ENCODE peak calls at places on chromosomes 13 and 19, in four cellular contexts. Y is transverse colon, Q is suprapubic skin, H is Panc1. V is an unnamed sample.
A peak's percentile ranks its signal among the peaks of the same experiment; 100 is the strongest.

GRCh38 chr13:113209880-113210421 is 538 bp downstream of the CUL4A start:
- DNase-seq in Y (peak; percentile 76), Q (peak; percentile 88), H (no peak), V (peak; percentile 55)

GRCh38 chr19:5690955-5691204 is 785 bp downstream of the RPL36 start:
- DNase-seq in Y (peak; percentile 45), Q (no peak), H (no peak), V (no peak)

GRCh38 chr13:45751882-45752281 is 49.8 kb downstream of the CBY2 start:
- DNase-seq in Y (no peak), Q (no peak), H (no peak), V (no peak)

GRCh38 chr19:33883869-33884519 is 87.3 kb downstream of the KCTD15 start:
- DNase-seq in Y (no peak), Q (no peak), H (no peak), V (peak; percentile 32)

GRCh38 chr13:76512676-76513277 is 373.4 kb downstream of the KCTD12 start:
- DNase-seq in Y (no peak), Q (no peak), H (no peak), V (no peak)

GRCh38 chr13:30696278-30697176 is 38.8 kb upstream of the ALOX5AP start:
- DNase-seq in Y (peak; percentile 25), Q (no peak), H (no peak), V (no peak)

GRCh38 chr19:38373907-38374331 is 452 bp upstream of the PSMD8 start:
- DNase-seq in Y (no peak), Q (no peak), H (no peak), V (no peak)

GRCh38 chr13:43786472-43786765 is 353 bp downstream of the ENOX1 start:
- DNase-seq in Y (no peak), Q (peak; percentile 79), H (no peak), V (no peak)

GRCh38 chr13:41007359-41008118 is 11.6 kb downstream of the ELF1 start:
- DNase-seq in Y (no peak), Q (no peak), H (no peak), V (no peak)

GRCh38 chr19:9836021-9836420 is 903 bp downstream of the PIN1 start:
- DNase-seq in Y (no peak), Q (no peak), H (no peak), V (no peak)
- H3K4me3 ChIP-seq in Y (peak overlapping the region; percentile 62), Q (peak overlapping the region; percentile 87), H (peak overlapping the region; percentile 73), V (peak overlapping the region; percentile 86)

GRCh38 chr13:67916650-67917049 is 686.5 kb upstream of the PCDH9 start:
- DNase-seq in Y (no peak), Q (no peak), H (no peak), V (no peak)

GRCh38 chr13:67914535-67914934 is 684.4 kb upstream of the PCDH9 start:
- DNase-seq in Y (no peak), Q (no peak), H (no peak), V (no peak)
- TF ChIP-seq POLR2AphosphoS5 in Y (no peak), Q (no peak), H (no peak), V (no peak)

DNA sequence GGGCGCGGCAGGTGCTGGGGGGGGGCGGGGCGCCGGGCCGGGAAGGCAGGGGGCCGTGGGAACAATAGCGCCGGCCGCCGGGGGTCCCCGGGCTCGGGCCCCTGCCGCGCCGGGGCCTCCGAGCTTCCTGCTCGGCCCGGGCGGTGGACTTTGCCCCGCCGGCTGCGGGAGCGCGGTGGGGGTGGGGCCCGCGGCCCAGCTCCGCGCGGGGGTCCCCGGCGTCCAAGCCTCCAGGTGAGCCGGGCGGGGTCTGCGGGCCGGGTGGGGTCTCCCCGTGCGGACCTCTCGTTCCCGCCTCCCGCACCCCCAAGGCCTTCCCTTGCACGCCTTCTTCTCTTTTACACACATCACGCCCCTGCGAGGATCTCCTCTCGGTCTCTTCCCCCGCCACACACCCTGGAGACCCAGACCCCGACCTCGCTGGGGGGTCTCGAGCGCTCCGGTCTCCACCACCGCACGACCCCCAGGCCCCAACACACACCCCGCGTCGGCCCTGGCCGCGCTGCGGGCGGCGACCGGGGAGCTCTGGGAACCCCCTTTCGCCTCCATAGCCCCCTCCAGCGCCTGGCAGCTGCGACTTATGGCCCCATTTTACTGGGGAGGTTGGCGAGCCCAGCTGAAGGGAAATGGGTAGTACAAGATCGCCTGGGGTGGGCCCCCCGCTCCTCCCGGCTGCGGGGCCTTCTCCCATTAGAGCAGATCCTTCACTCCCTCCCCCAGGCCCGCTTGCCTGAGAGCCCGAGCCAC is 701 bp downstream of the CAMSAP3 start:
- DNase-seq in Y (peak; percentile 36), Q (no peak), H (no peak), V (no peak)
- H3K4me3 ChIP-seq in Y (peak overlapping the region; percentile 2), Q (peak overlapping the region; percentile 56), H (peak overlapping the region; percentile 15), V (peak overlapping the region; percentile 87)

GRCh38 chr19:49676690-49677231 is 310 bp upstream of the PRMT1 start:
- DNase-seq in Y (peak; percentile 100), Q (peak; percentile 100), H (peak; percentile 97), V (peak; percentile 100)
- TF ChIP-seq POLR2AphosphoS5 in Y (no peak), Q (no peak), H (no peak), V (no peak)

GRCh38 chr13:24506698-24507335 is 5.8 kb downstream of the PARP4 start:
- DNase-seq in Y (no peak), Q (no peak), H (no peak), V (no peak)

GRCh38 chr13:24505256-24505655 is 7.3 kb downstream of the PARP4 start:
- DNase-seq in Y (no peak), Q (no peak), H (no peak), V (no peak)

GRCh38 chr13:24502567-24503375 is 9.8 kb downstream of the PARP4 start:
- DNase-seq in Y (peak; percentile 62), Q (no peak), H (no peak), V (no peak)

GRCh38 chr13:24503376-24503690 is 9.2 kb downstream of the PARP4 start:
- DNase-seq in Y (peak; percentile 39), Q (no peak), H (no peak), V (no peak)

GRCh38 chr13:24505756-24506155 is 6.8 kb downstream of the PARP4 start:
- DNase-seq in Y (no peak), Q (no peak), H (no peak), V (no peak)
- H3K4me3 ChIP-seq in Y (no peak overlapping the region), Q (no peak overlapping the region), H (no peak overlapping the region), V (no peak overlapping the region)

DNA sequence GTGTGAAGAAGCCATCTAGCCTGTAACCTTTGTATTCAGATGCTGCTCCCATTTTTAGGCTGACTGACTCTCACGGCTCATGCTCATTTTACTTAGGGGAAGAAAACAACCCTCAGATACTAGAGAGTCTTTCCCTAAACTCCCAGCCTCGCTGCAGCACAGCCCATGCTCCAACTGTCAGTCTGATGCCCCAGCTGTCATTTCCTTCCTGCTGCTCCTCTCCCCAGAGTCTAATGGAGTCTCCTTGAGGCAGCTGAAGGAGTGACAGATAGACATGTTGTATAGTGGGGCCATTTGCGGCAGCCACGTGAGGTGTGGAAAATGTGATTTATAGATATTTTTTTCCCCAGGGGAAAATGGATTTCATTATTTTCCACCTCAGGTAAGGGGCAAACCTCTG is 59.2 kb upstream of the OLFM4 start:
- DNase-seq in Y (no peak), Q (no peak), H (no peak), V (no peak)
- TF ChIP-seq POLR2AphosphoS5 in Y (no peak), Q (no peak), H (no peak), V (no peak)

DNA sequence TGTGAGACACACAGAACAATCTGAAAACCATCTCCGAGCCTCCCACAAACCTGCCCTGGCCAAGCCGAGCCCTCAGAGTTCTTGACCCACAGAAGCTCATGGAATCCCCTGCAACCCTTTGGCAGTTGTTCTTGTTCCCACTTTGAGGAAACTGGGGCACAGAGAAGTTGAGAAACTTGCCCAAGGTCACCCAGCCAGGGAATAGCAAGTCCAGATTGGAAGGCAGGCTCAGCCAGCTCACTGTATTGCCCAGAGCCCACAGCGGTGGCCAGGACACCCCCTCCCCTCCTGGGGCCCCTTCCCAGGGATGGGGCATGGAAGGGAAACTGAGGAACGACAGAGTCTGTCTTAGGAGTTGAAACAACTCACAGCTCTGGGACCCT is 1.8 kb downstream of the ZSWIM4 start:
- DNase-seq in Y (no peak), Q (no peak), H (no peak), V (no peak)
- H3K4me3 ChIP-seq in Y (no peak overlapping the region), Q (peak overlapping the region; percentile 87), H (peak overlapping the region; percentile 68), V (no peak overlapping the region)

GRCh38 chr13:26991508-26992181 is 180.0 kb downstream of the USP12 start:
- DNase-seq in Y (no peak), Q (peak; percentile 57), H (no peak), V (no peak)
- TF ChIP-seq POLR2AphosphoS5 in Y (no peak), Q (no peak), H (peak; percentile 55), V (no peak)

GRCh38 chr13:90393408-90393807 is 954.1 kb upstream of the MIR17HG start:
- DNase-seq in Y (no peak), Q (no peak), H (no peak), V (no peak)

GRCh38 chr13:90395846-90396245 is 951.6 kb upstream of the MIR17HG start:
- DNase-seq in Y (no peak), Q (no peak), H (no peak), V (no peak)

GRCh38 chr13:90396266-90396665 is 951.2 kb upstream of the MIR17HG start:
- DNase-seq in Y (no peak), Q (no peak), H (no peak), V (no peak)

GRCh38 chr13:90400372-90400771 is 947.1 kb upstream of the MIR17HG start:
- DNase-seq in Y (no peak), Q (no peak), H (no peak), V (no peak)

DNA sequence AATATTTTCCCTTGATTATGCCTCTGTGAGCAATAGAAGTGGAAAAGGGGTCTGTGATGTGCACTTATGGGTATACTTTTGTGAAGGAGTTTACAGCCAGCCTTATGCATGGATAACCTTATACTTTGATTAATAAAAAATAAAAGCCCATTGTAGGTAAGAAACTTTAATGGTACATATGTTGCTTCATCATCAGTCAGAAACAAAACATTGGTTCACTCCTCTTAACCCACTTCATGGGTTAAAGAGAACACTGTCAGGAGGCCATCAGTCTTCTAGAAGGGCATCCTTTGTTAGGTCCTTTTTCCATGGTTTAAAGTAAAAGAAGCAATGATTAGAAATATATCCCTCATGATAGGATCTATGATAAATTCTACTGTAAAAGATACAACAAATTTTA is 952.1 kb upstream of the MIR17HG start:
- DNase-seq in Y (no peak), Q (no peak), H (no peak), V (no peak)
- H3K4me3 ChIP-seq in Y (no peak overlapping the region), Q (no peak overlapping the region), H (no peak overlapping the region), V (no peak overlapping the region)